ENCODE peak calls at places on chromosomes 7 and 10, in four cellular contexts. E is HepG2, N is K562, K is HEK293T. G is an unnamed sample.

GRCh38 chr10:69571618-69572158 is 1.5 kb downstream of the NEUROG3 start:
- DNase-seq in E (no peak), N (no peak), K (no peak), G (no peak)

GRCh38 chr10:94735197-94735596 is 27.3 kb upstream of the CYP2C19 start:
- DNase-seq in E (no peak), N (no peak), K (no peak), G (no peak)

GRCh38 chr7:13097508-13097907 is 410.1 kb downstream of the ARL4A start:
- DNase-seq in E (no peak), N (no peak), K (no peak), G (no peak)

GRCh38 chr10:114716811-114717404 is 58.8 kb upstream of the ABLIM1 start:
- DNase-seq in E (no peak), N (no peak), K (no peak), G (no peak)

GRCh38 chr7:70098133-70098561 is 499.9 kb downstream of the AUTS2 start:
- DNase-seq in E (no peak), N (no peak), K (peak), G (no peak)

GRCh38 chr7:19327011-19327410 is 181.8 kb upstream of the FERD3L start:
- DNase-seq in E (no peak), N (no peak), K (no peak), G (no peak)

GRCh38 chr10:132411561-132412253 is 14.7 kb downstream of the PWWP2B start:
- DNase-seq in E (no peak), N (no peak), K (peak), G (no peak)

GRCh38 chr7:31873816-31874597 is 187.0 kb downstream of the PPP1R17 start:
- DNase-seq in E (no peak), N (no peak), K (no peak), G (peak)

GRCh38 chr10:70053896-70054641 is 1.4 kb downstream of the MACROH2A2 start:
- DNase-seq in E (peak), N (no peak), K (peak), G (no peak)

GRCh38 chr10:129586897-129587443 is 119.9 kb downstream of the MGMT start:
- DNase-seq in E (no peak), N (no peak), K (no peak), G (no peak)

GRCh38 chr7:99371376-99371920 is 3.1 kb upstream of the ARPC1B start:
- DNase-seq in E (no peak), N (no peak), K (no peak), G (no peak)

GRCh38 chr7:156667110-156667436 is 26.5 kb downstream of the RNF32 start:
- DNase-seq in E (peak), N (no peak), K (no peak), G (no peak)

GRCh38 chr10:72637398-72637857 is 11.5 kb upstream of the MICU1 start:
- DNase-seq in E (peak), N (peak), K (no peak), G (peak)

GRCh38 chr10:72889391-72889831 is 4.1 kb upstream of the OIT3 start:
- DNase-seq in E (no peak), N (no peak), K (no peak), G (no peak)

GRCh38 chr7:83970081-83970480 is 224.5 kb downstream of the SEMA3A start:
- DNase-seq in E (no peak), N (no peak), K (no peak), G (no peak)

GRCh38 chr10:133059571-133059970 is 28.2 kb upstream of the ADGRA1 start:
- DNase-seq in E (no peak), N (no peak), K (no peak), G (no peak)

GRCh38 chr10:34235164-34235832 is 579.8 kb downstream of the PARD3 start:
- DNase-seq in E (no peak), N (no peak), K (no peak), G (no peak)

GRCh38 chr7:73353243-73353642 is 25.3 kb downstream of the FKBP6 start:
- DNase-seq in E (no peak), N (no peak), K (no peak), G (no peak)

GRCh38 chr7:30845426-30846135 is 66.1 kb upstream of the AQP1 start:
- DNase-seq in E (no peak), N (no peak), K (no peak), G (no peak)

GRCh38 chr7:134777908-134778580 is 1.4 kb upstream of the CALD1 start:
- DNase-seq in E (no peak), N (no peak), K (no peak), G (no peak)

GRCh38 chr10:66928000-66928770 is 2.3 kb downstream of the LRRTM3 start:
- DNase-seq in E (no peak), N (no peak), K (no peak), G (no peak)

GRCh38 chr7:24718977-24719491 is 38.2 kb downstream of the GSDME start:
- DNase-seq in E (no peak), N (no peak), K (no peak), G (peak)

GRCh38 chr10:132457328-132458070 is 60.5 kb downstream of the PWWP2B start:
- DNase-seq in E (no peak), N (no peak), K (no peak), G (no peak)

GRCh38 chr7:98211221-98211675 is at the start of gene BHLHA15:
- DNase-seq in E (peak), N (peak), K (no peak), G (no peak)

GRCh38 chr7:27112361-27112760 is 9.9 kb upstream of the HOXA2 start:
- DNase-seq in E (no peak), N (no peak), K (no peak), G (no peak)

GRCh38 chr10:22713853-22714523 is 390 bp downstream of the PIP4K2A start:
- DNase-seq in E (no peak), N (peak), K (no peak), G (no peak)

GRCh38 chr10:132618158-132618924 is 80.8 kb downstream of the INPP5A start:
- DNase-seq in E (no peak), N (no peak), K (no peak), G (no peak)

GRCh38 chr10:33139191-33139646 is 181.2 kb upstream of the ITGB1 start:
- DNase-seq in E (no peak), N (no peak), K (no peak), G (no peak)

GRCh38 chr10:105770813-105771212 is 1129.7 kb downstream of the SORCS3 start:
- DNase-seq in E (no peak), N (no peak), K (no peak), G (no peak)

GRCh38 chr7:39566056-39566921 is at the start of gene YAE1:
- DNase-seq in E (peak), N (peak), K (peak), G (peak)

GRCh38 chr10:13892871-13893270 is 306.1 kb downstream of the PRPF18 start:
- DNase-seq in E (no peak), N (no peak), K (no peak), G (no peak)

GRCh38 chr7:156166692-156167416 is 354.6 kb upstream of the SHH start:
- DNase-seq in E (no peak), N (no peak), K (no peak), G (no peak)

GRCh38 chr7:43508434-43508833 is 74.5 kb upstream of the STK17A start:
- DNase-seq in E (no peak), N (no peak), K (no peak), G (no peak)

GRCh38 chr10:12448729-12449391 is 99.5 kb downstream of the CAMK1D start:
- DNase-seq in E (no peak), N (peak), K (peak), G (peak)

GRCh38 chr7:24574365-24574764 is 1.1 kb downstream of the PALS2 start:
- DNase-seq in E (no peak), N (peak), K (no peak), G (no peak)

GRCh38 chr7:27756298-27756697 is 16.3 kb downstream of the TAX1BP1 start:
- DNase-seq in E (no peak), N (no peak), K (no peak), G (no peak)

GRCh38 chr10:114857922-114858629 is 36.5 kb downstream of the FHIP2A start:
- DNase-seq in E (no peak), N (no peak), K (no peak), G (no peak)

GRCh38 chr7:150374026-150374425 is 5.1 kb upstream of the ZNF775 start:
- DNase-seq in E (no peak), N (peak), K (no peak), G (no peak)

GRCh38 chr7:150377116-150377979 is 1.8 kb upstream of the ZNF775 start:
- DNase-seq in E (no peak), N (no peak), K (no peak), G (no peak)

GRCh38 chr7:150374472-150374871 is 4.7 kb upstream of the ZNF775 start:
- DNase-seq in E (no peak), N (no peak), K (no peak), G (no peak)

GRCh38 chr7:150376560-150376959 is 2.6 kb upstream of the ZNF775 start:
- DNase-seq in E (no peak), N (no peak), K (no peak), G (no peak)

GRCh38 chr7:150375662-150376521 is 3.2 kb upstream of the ZNF775 start:
- DNase-seq in E (no peak), N (no peak), K (no peak), G (no peak)
- TF ChIP-seq FOXK2 in E (no peak), N (no peak), K (no peak), G (no peak)

DNA sequence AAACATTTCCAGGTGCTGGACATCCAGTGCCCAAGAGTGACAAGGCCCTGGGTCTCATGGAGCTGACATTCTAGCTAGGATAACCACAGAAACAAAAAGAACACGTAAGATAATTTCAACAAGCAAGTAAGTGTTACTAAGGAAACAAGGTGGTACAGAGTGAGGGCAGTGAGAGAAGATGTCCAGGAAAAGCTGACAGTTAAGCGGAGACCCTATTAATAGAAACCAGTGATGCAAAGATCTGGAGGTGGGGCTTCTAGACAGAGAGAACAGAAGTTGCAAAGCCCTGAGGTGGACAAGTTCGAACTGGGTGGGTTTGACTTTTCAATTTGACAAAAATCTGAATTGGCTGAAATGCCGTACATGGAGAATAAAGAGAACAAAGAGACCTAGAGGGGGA is 96.3 kb downstream of the TRIL start:
- DNase-seq in E (no peak), N (no peak), K (no peak), G (no peak)
- TF ChIP-seq FOXK2 in E (no peak), N (no peak), K (no peak), G (no peak)

GRCh38 chr7:158403013-158403821 is 184.4 kb downstream of the PTPRN2 start:
- DNase-seq in E (no peak), N (no peak), K (no peak), G (no peak)

GRCh38 chr7:158406364-158406763 is 181.3 kb downstream of the PTPRN2 start:
- DNase-seq in E (no peak), N (no peak), K (no peak), G (no peak)

GRCh38 chr7:158402471-158402870 is 185.2 kb downstream of the PTPRN2 start:
- DNase-seq in E (no peak), N (no peak), K (no peak), G (no peak)

GRCh38 chr7:158405324-158405723 is 182.3 kb downstream of the PTPRN2 start:
- DNase-seq in E (no peak), N (no peak), K (no peak), G (no peak)

GRCh38 chr7:158404031-158404761 is 183.4 kb downstream of the PTPRN2 start:
- DNase-seq in E (no peak), N (no peak), K (no peak), G (no peak)
- TF ChIP-seq FOXK2 in E (no peak), N (no peak), K (no peak), G (no peak)

DNA sequence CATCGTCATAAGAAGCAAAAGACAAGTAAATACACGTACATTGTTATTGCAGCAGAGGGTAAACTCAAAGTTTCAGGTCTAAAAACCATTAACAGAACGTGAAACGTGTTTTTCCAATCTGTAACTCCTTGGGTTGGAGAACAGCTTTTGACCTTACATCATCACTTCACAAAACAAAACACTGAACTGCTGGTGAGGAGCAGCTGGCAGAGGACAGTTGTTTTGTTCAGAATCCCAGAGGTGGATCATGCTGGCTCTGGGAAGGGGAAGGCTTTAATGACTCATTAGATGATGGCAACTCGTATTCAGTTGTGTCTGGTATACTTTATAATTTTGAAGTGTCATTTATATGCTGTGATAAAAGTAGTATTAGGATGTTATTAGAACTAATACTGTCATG is 923.0 kb upstream of the CELF2 start:
- DNase-seq in E (no peak), N (no peak), K (no peak), G (no peak)
- TF ChIP-seq FOXK2 in E (no peak), N (no peak), K (no peak), G (no peak)

DNA sequence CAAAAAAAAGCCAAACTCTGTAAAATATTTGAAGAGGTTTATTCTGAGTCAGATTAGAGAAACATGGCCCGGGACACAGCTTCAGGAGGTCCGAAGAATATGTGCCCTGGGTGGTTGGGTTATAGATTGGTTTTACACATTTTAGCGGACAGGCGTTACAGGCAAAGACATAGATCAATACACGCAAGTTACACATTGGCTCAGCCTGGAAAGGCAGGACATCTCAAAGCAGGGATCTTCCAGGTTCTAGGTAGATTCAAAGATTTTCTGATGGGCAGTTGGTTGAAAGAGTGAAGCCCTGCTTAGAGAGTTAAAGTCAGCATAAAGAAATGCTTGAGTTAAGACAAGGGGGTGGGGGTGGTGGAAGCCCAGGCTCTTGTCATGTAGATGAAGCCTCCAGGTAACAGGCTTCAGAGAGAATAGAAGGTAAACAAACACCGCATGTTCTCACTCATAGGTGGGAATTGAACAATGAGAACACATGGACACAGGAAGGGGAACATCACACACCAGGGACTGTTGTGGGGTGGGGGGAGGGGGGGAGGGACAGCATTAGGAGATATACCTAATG is 464.3 kb upstream of the ADARB2 start:
- DNase-seq in E (no peak), N (no peak), K (no peak), G (no peak)
- TF ChIP-seq FOXK2 in E (no peak), N (no peak), K (no peak), G (no peak)

DNA sequence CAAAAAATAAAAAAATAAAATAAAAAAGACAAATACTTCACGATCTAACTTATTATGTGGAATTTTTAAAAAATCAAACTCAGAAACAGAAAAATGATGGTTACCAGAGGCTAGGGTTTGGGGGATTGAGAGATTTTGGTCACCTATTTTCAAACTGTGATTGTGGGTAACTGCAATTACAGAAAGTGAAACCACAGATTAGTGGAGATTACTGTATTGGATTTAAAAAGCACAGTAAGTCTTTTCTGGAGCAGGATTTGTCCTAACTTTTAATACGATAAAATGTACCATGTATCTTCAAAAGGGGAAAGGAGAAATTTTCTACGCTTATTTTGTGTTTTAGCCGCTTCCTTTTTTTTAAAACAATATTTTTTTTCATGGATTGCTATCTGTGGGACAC is 1204.9 kb upstream of the LRRTM3 start:
- DNase-seq in E (no peak), N (no peak), K (no peak), G (no peak)
- TF ChIP-seq FOXK2 in E (no peak), N (no peak), K (no peak), G (no peak)

GRCh38 chr10:113139695-113140094 is 189.6 kb downstream of the TCF7L2 start:
- DNase-seq in E (no peak), N (no peak), K (no peak), G (no peak)
- TF ChIP-seq FOXK2 in E (no peak), N (no peak), K (no peak), G (no peak)

G was measured in GM12878.